ENCODE peak calls at places on chromosomes 16 and 17, in seven cellular contexts. W is A549, U is thoracic aorta, D is GM12865, F is fibroblast of pulmonary artery, V is astrocyte of the spinal cord, T is neural progenitor cell. O is an unnamed sample.

GRCh38 chr17:7004398-7005253 is 7.8 kb upstream of the RNASEK start:
- DNase-seq in U (no peak), D (peak; percentile 75), T (peak; percentile 78), F (peak; percentile 69), W (peak; percentile 84), V (peak; percentile 53), O (peak; percentile 72)

GRCh38 chr16:4314532-4315184 is 1.2 kb upstream of the GLIS2 start:
- DNase-seq in V (peak; percentile 55), W (peak; percentile 77), D (peak; percentile 38), U (no peak), T (peak; percentile 55), F (peak; percentile 52), O (no peak)

GRCh38 chr17:81722184-81723120 is 10.4 kb downstream of the SLC25A10 start:
- DNase-seq in T (no peak), F (peak; percentile 14), V (no peak), D (no peak), U (no peak), W (no peak), O (peak; percentile 67)

GRCh38 chr17:6244253-6244652 is 174.1 kb downstream of the WSCD1 start:
- DNase-seq in D (no peak), W (no peak), U (no peak), T (no peak), V (no peak), F (no peak), O (no peak)

GRCh38 chr17:51189628-51190027 is 23.4 kb downstream of the NME2 start:
- DNase-seq in T (no peak), F (no peak), U (no peak), V (no peak), D (no peak), W (no peak), O (no peak)

GRCh38 chr17:17108681-17109049 is 66.4 kb downstream of the MPRIP start:
- DNase-seq in T (no peak), F (no peak), W (no peak), V (no peak), U (no peak), D (no peak), O (no peak)

GRCh38 chr16:11511801-11512200 is 74.9 kb downstream of the LITAF start:
- DNase-seq in U (no peak), D (no peak), F (no peak), W (no peak), T (no peak), V (no peak), O (no peak)

GRCh38 chr17:29433551-29433950 is 43.4 kb downstream of the TAOK1 start:
- DNase-seq in T (no peak), V (no peak), F (no peak), D (peak; percentile 34), U (no peak), W (no peak), O (no peak)

GRCh38 chr16:72137380-72138063 is 34.4 kb downstream of the PMFBP1 start:
- DNase-seq in V (no peak), U (no peak), W (no peak), F (no peak), T (no peak), D (no peak), O (no peak)

GRCh38 chr17:21125862-21126261 is 902 bp upstream of the DHRS7B start:
- DNase-seq in T (no peak), D (peak; percentile 19), U (no peak), V (no peak), F (no peak), W (no peak), O (peak; percentile 50)

GRCh38 chr16:25007284-25007984 is 7.7 kb downstream of the ARHGAP17 start:
- DNase-seq in V (peak; percentile 91), F (peak; percentile 87), T (no peak), W (no peak), D (no peak), U (no peak), O (no peak)

GRCh38 chr17:37492167-37492566 is 2.5 kb downstream of the DUSP14 start:
- DNase-seq in V (no peak), F (no peak), W (no peak), D (no peak), T (no peak), U (no peak), O (no peak)

GRCh38 chr16:14569213-14569612 is 60.8 kb downstream of the PARN start:
- DNase-seq in F (no peak), W (no peak), U (no peak), D (no peak), V (no peak), T (no peak), O (no peak)

GRCh38 chr16:80366023-80366422 is 174.8 kb upstream of the DYNLRB2 start:
- DNase-seq in V (no peak), D (no peak), F (no peak), U (no peak), T (no peak), W (no peak), O (no peak)

GRCh38 chr17:38590988-38591758 is 14.6 kb downstream of the SRCIN1 start:
- DNase-seq in D (peak; percentile 64), W (no peak), T (peak; percentile 24), V (no peak), F (no peak), U (no peak), O (peak; percentile 18)

GRCh38 chr17:44770526-44770925 is 11.7 kb downstream of the ADAM11 start:
- DNase-seq in U (no peak), V (no peak), W (no peak), T (no peak), F (no peak), D (no peak), O (no peak)

GRCh38 chr17:5182597-5183409 is 8.9 kb downstream of the ZNF594 start:
- DNase-seq in W (no peak), V (no peak), U (no peak), D (no peak), T (no peak), F (no peak), O (no peak)

GRCh38 chr16:70252355-70252988 is 732 bp upstream of the EXOSC6 start:
- DNase-seq in D (no peak), F (peak; percentile 21), U (no peak), V (no peak), T (peak; percentile 63), W (peak; percentile 30), O (no peak)

GRCh38 chr16:84597518-84598390 is 20.1 kb downstream of the COTL1 start:
- DNase-seq in W (no peak), V (no peak), T (no peak), F (no peak), D (peak; percentile 60), U (no peak), O (no peak)

GRCh38 chr16:29107299-29107698 is 122.4 kb downstream of the LAT start:
- DNase-seq in D (no peak), U (no peak), F (no peak), W (no peak), V (no peak), T (peak; percentile 40), O (no peak)

GRCh38 chr16:59907671-59908070 is 1173.6 kb upstream of the GOT2 start:
- DNase-seq in W (no peak), T (peak; percentile 20), F (no peak), U (no peak), V (no peak), D (no peak), O (no peak)

GRCh38 chr16:9965079-9965478 is 217.1 kb downstream of the GRIN2A start:
- DNase-seq in U (no peak), V (no peak), T (no peak), W (no peak), D (no peak), F (no peak), O (no peak)

GRCh38 chr17:15288859-15289258 is 23.7 kb upstream of the PMP22 start:
- DNase-seq in U (no peak), V (no peak), F (no peak), W (no peak), T (no peak), D (no peak), O (no peak)

GRCh38 chr16:1290032-1290431 is 19.4 kb upstream of the UBE2I start:
- DNase-seq in F (no peak), D (no peak), W (no peak), V (no peak), U (no peak), T (peak; percentile 46), O (no peak)

GRCh38 chr17:58531122-58531521 is 16.7 kb upstream of the MTMR4 start:
- DNase-seq in U (no peak), F (no peak), W (no peak), T (peak; percentile 44), V (no peak), D (no peak), O (no peak)
- H3K4me3 ChIP-seq in U (peak overlapping the region; percentile 80), F (peak overlapping the region; percentile 56), W (peak overlapping the region; percentile 71), T (peak overlapping the region; percentile 76), V (peak overlapping the region; percentile 34), D (no peak overlapping the region), O (no peak overlapping the region)

DNA sequence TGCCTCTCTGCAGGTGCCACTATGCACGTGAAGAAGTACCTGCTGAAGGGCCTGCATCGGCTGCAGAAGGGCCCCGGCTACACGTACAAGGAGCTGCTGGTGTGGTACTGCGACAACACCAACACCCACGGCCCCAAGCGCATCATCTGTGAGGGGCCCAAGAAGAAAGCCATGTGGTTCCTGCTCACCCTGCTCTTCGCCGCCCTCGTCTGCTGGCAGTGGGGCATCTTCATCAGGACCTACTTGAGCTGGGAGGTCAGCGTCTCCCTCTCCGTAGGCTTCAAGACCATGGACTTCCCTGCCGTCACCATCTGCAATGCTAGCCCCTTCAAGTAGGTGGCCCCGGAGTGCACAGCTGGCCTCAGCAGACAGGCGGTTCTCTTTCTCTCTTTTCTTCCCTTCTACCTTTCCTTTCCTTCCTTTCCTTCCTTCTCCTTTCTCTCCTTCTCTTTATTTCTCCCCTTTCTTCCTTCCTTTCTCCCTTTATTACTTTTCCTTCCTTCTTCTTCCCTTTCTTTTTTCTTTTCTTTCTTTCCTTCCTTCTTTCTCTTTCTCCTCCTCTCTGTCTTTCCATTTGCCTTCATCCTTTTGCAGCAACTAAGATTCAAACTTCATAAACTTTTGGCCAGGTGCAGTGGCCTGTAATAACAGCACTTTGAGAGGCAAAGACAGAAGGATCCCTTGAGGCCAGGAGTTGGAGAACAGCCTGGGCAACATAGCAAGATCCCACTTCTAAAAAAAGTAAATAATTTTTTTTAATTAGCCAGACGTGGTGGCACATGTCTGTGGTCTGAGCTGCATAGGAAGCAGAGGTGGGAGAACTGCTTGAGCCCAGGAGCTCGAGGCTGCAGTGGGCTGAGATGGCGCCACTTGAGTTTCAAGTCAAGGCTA is 46.7 kb downstream of the SCNN1B start:
- DNase-seq in D (no peak), F (no peak), T (peak; percentile 32), W (no peak), U (no peak), V (no peak), O (no peak)
- TF ChIP-seq CTCF in D (peak; percentile 15), F (peak; percentile 13), T (peak; percentile 26), W (no peak), U (no peak), V (peak; percentile 18), O (peak; percentile 4)

DNA sequence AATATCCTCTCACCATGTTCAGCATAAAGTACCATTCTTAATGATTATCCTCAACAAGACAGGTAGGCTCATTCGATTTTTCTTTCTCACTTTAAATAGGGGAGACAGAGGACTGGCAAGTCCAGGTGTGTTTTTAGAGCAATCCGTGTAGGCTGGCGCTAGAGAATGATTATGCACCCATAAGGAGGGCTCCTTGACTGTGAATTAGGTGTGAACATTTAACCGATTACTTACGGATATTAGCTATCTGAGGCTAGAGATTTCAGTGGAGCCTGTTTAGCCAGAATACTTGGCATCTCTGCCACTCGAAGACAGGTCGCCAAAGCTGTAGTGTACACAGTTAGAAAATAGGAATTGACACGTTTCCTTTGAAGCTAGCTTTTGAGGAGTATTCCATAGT is 1.9 kb downstream of the SEC14L1 start:
- DNase-seq in V (no peak), W (no peak), U (no peak), D (no peak), T (no peak), F (no peak), O (peak; percentile 37)
- H3K4me3 ChIP-seq in V (no peak overlapping the region), W (no peak overlapping the region), U (peak overlapping the region; percentile 33), D (peak overlapping the region; percentile 80), T (no peak overlapping the region), F (peak overlapping the region; percentile 92), O (peak overlapping the region; percentile 98)

GRCh38 chr16:68490358-68490757 is 42.0 kb upstream of the SMPD3 start:
- DNase-seq in U (no peak), V (no peak), T (no peak), F (no peak), D (no peak), W (no peak), O (no peak)
- TF ChIP-seq CTCF in U (no peak), V (no peak), T (no peak), F (no peak), D (no peak), W (no peak), O (no peak)